ENCODE peak calls at places on chromosomes 13 and 19, in five cellular contexts. R is H9, N is tibial artery, P is RWPE1, D is prostate gland. I is an unnamed sample.

GRCh38 chr19:57800696-57801095 is 14.0 kb downstream of the ZNF552 start:
- DNase-seq in N (no peak), R (no peak), P (no peak), D (no peak), I (no peak)

GRCh38 chr13:97116754-97117153 is 105.4 kb upstream of the MBNL2 start:
- DNase-seq in P (peak; percentile 36), R (no peak), D (no peak), N (no peak), I (peak; percentile 45)

GRCh38 chr19:1181606-1182005 is 7.5 kb upstream of the SBNO2 start:
- DNase-seq in P (no peak), N (no peak), R (no peak), D (peak; percentile 90), I (no peak)

GRCh38 chr13:110819203-110820014 is 95.5 kb downstream of the ANKRD10 start:
- DNase-seq in N (peak; percentile 87), D (peak; percentile 67), P (peak; percentile 63), R (peak; percentile 84), I (peak; percentile 45)

GRCh38 chr13:43298799-43299198 is 275.4 kb downstream of the DNAJC15 start:
- DNase-seq in P (peak; percentile 4), N (no peak), D (peak; percentile 29), R (no peak), I (no peak)

GRCh38 chr19:1455336-1456120 is 5.6 kb downstream of the APC2 start:
- DNase-seq in N (no peak), R (peak; percentile 98), D (no peak), P (peak; percentile 90), I (peak; percentile 36)

GRCh38 chr13:87827479-87827878 is 156.3 kb downstream of the SLITRK5 start:
- DNase-seq in D (no peak), N (no peak), R (no peak), P (peak; percentile 27), I (no peak)

GRCh38 chr19:54674021-54674617 is 11.3 kb downstream of the LILRB4 start:
- DNase-seq in N (no peak), P (peak; percentile 28), D (no peak), R (no peak), I (no peak)

GRCh38 chr13:72473321-72473720 is 254.1 kb downstream of the MZT1 start:
- DNase-seq in P (no peak), D (no peak), R (no peak), N (no peak), I (no peak)

GRCh38 chr13:111516712-111517640 is 196.5 kb downstream of the TEX29 start:
- DNase-seq in N (no peak), P (no peak), D (no peak), R (peak; percentile 45), I (no peak)

GRCh38 chr13:91722267-91722884 is 324.0 kb downstream of the GPC5 start:
- DNase-seq in R (no peak), D (no peak), N (no peak), P (peak; percentile 4), I (no peak)

GRCh38 chr13:72170571-72170970 is 303.6 kb upstream of the DACH1 start:
- DNase-seq in N (no peak), D (no peak), P (no peak), R (no peak), I (no peak)

GRCh38 chr13:24254151-24254810 is 55.1 kb upstream of the C1QTNF9 start:
- DNase-seq in R (no peak), P (no peak), N (no peak), D (no peak), I (no peak)

GRCh38 chr13:109971006-109971744 is 184.8 kb upstream of the IRS2 start:
- DNase-seq in D (no peak), P (no peak), N (no peak), R (no peak), I (no peak)

GRCh38 chr13:73922728-73923393 is 211.3 kb downstream of the KLF12 start:
- DNase-seq in R (no peak), P (no peak), D (no peak), N (no peak), I (no peak)

GRCh38 chr13:62431852-62432251 is 1016.2 kb upstream of the PCDH20 start:
- DNase-seq in P (no peak), D (no peak), R (no peak), N (no peak), I (no peak)

GRCh38 chr13:66365101-66365500 is 865.0 kb downstream of the PCDH9 start:
- DNase-seq in P (no peak), N (no peak), D (no peak), R (no peak), I (no peak)

GRCh38 chr19:28184997-28185396 is 1028.0 kb downstream of the UQCRFS1 start:
- DNase-seq in D (no peak), R (no peak), N (no peak), P (no peak), I (no peak)

GRCh38 chr13:84933797-84934196 is 865.4 kb downstream of the SLITRK6 start:
- DNase-seq in R (no peak), D (no peak), N (no peak), P (no peak), I (no peak)

GRCh38 chr13:51006067-51006800 is 96.6 kb downstream of the RNASEH2B start:
- DNase-seq in R (no peak), N (no peak), P (no peak), D (no peak), I (no peak)

GRCh38 chr19:27776020-27776419 is 1436.9 kb downstream of the UQCRFS1 start:
- DNase-seq in D (no peak), N (no peak), R (peak; percentile 39), P (no peak), I (no peak)

GRCh38 chr13:73715114-73715909 is 418.9 kb downstream of the KLF12 start:
- DNase-seq in N (no peak), P (no peak), R (no peak), D (no peak), I (no peak)

DNA sequence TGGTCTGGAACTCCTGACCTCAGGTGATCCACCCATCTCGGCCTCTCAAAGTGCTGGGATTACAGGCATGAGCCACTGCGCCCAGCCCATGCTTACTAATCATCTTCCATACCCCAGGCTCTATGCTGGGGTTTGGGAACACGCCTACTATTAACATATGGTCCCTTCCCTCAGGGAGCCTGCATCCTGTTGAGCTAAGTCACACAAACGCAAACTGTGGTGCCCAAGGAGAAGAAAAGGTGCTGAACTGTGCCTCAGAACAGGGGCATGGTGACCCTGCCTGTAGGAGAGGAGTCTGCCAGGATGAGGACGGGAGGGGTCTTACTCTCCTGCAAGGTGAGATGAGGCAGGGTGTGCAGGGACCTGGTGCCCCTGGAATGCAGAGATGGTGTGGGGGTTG is 5.6 kb downstream of the MICOS13 start:
- DNase-seq in D (no peak), R (no peak), P (no peak), N (no peak), I (no peak)
- H3K27ac ChIP-seq in D (no peak overlapping the region), R (no peak overlapping the region), P (peak overlapping the region; percentile 5), N (no peak overlapping the region), I (no peak overlapping the region)

DNA sequence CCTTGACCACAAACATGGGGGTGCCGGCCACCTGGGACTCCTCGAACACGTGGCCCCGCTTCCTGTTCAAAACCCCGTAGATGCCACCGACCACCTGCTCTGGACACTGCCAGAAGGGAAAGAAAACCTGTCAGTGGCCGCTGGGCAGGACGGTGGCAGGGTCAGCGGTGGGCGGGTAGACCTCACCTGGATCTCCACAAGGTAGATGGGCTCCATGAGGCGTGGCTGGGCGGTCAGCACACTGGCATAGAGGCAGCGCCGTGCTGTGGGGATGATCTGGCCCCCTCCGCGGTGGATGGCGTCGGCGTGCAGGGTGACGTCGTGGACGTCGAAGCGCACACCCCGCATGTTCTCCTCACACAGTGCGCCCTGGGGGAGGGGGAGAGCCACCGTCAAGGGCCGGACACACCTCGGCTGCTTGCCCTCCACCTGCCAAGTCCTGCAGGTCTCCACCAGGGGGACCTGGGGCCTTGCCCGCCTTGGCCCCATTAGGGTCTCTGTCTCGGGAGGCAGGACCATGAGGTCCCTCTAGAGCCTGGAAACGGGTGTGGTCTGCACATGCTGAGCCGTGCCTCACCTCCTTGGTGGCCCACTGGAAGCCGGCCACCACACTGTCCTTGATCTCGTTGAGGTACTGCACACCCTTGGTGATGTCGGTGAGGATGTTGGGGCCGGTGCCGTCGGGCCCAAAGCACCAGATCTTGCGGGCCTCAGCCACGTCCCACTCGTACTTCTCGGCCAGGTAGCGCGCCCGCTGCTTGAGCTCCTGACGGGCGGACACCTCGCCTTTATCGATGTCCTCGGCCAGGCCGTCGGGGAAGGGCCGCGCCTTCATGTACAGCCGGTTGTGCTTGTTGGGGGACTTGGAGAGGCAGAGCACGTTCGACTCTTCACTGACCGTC is 6.6 kb upstream of the DAPK3 start:
- DNase-seq in P (no peak), N (no peak), D (no peak), R (peak; percentile 59), I (peak; percentile 24)
- TF ChIP-seq CTCF in P (no peak), N (no peak), D (no peak), R (peak; percentile 54), I (no peak)

GRCh38 chr13:29901714-29902631 is 51.6 kb upstream of the UBL3 start:
- DNase-seq in D (no peak), N (no peak), P (peak; percentile 77), R (no peak), I (peak; percentile 21)

GRCh38 chr13:29905845-29906244 is 55.4 kb upstream of the UBL3 start:
- DNase-seq in N (no peak), P (peak; percentile 57), R (no peak), D (peak; percentile 66), I (no peak)

GRCh38 chr13:29903524-29903923 is 53.1 kb upstream of the UBL3 start:
- DNase-seq in R (no peak), P (no peak), N (no peak), D (no peak), I (no peak)

GRCh38 chr13:29906432-29907011 is 56.1 kb upstream of the UBL3 start:
- DNase-seq in D (no peak), R (no peak), N (no peak), P (no peak), I (no peak)

DNA sequence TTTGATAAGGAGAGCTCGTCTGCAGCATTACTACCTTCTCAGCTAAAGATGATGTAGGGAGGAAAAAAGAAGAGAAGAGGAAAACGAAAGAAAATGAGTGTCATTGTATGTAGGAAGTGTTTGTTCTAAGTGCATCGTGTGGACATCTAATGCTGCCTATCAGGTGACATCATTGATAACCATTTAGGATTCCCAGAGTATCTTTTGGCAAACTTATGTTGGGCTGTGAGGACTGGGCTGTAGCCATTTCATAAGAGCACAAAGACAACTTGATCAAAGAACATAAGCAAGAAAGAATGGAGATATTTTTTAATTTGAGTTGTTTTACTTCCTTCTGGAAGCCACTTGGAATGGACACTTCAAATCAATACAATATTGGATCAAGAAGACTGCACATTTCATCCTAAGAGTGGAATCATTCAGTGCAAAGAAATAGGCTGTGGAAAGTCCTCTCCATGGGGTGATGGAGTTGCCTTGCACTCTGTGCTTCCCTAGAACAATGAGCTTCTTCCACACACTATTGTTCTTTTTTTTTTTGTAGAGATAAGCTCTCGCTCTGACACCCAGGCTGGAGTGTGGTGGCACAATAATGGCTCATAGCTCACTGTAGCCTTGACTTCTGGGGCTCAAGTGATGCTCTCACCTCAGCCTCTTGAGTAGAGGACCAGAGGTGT is 52.4 kb upstream of the UBL3 start:
- DNase-seq in P (no peak), D (no peak), N (no peak), R (no peak), I (no peak)
- H3K27ac ChIP-seq in P (peak overlapping the region; percentile 64), D (no peak overlapping the region), N (no peak overlapping the region), R (no peak overlapping the region), I (no peak overlapping the region)

GRCh38 chr13:28002886-28003698 is 14.6 kb upstream of the URAD start:
- DNase-seq in P (no peak), R (no peak), D (no peak), N (peak; percentile 13), I (no peak)

GRCh38 chr13:28001049-28001448 is 12.6 kb upstream of the URAD start:
- DNase-seq in R (no peak), D (no peak), N (peak; percentile 35), P (no peak), I (no peak)

GRCh38 chr13:28000567-28000966 is 12.1 kb upstream of the URAD start:
- DNase-seq in R (peak; percentile 65), P (no peak), D (no peak), N (peak; percentile 19), I (no peak)

GRCh38 chr13:28001837-28002473 is 13.5 kb upstream of the URAD start:
- DNase-seq in D (no peak), R (no peak), P (no peak), N (peak; percentile 53), I (no peak)

GRCh38 chr13:27997904-27998522 is 9.5 kb upstream of the URAD start:
- DNase-seq in D (no peak), N (peak; percentile 79), R (peak; percentile 76), P (no peak), I (no peak)
- TF ChIP-seq CTCF in D (no peak), N (no peak), R (peak; percentile 77), P (peak; percentile 48), I (no peak)

I was measured in gastrocnemius medialis.